ENCODE peak calls at places on chromosomes 13 and 19, in nine cellular contexts. N is Calu3, J is esophagus squamous epithelium, E is IMR-90, A is dorsolateral prefrontal cortex, K is uterus, P is PC-3, W is cardiac fibroblast, C is heart left ventricle. U is an unnamed sample.

GRCh38 chr19:23913931-23914330 is 755 bp upstream of the ZNF726 start:
- DNase-seq in K (no peak), E (no peak), P (no peak), W (no peak), A (no peak), C (no peak), J (no peak), N (no peak), U (no peak)

GRCh38 chr13:113298001-113298945 is 1.2 kb downstream of the LAMP1 start:
- DNase-seq in W (peak), N (no peak), E (no peak), A (no peak), P (peak), J (no peak), C (no peak), K (no peak), U (no peak)

GRCh38 chr13:28022848-28023518 is 34.5 kb upstream of the URAD start:
- DNase-seq in W (peak), K (no peak), C (no peak), N (no peak), P (no peak), A (no peak), E (peak), J (no peak), U (peak)

GRCh38 chr13:74683411-74683810 is 549.2 kb upstream of the KLF12 start:
- DNase-seq in J (no peak), P (peak), N (no peak), C (no peak), W (peak), K (no peak), A (no peak), E (no peak), U (no peak)

GRCh38 chr13:66036024-66036614 is 1194.0 kb downstream of the PCDH9 start:
- DNase-seq in W (peak), E (peak), P (no peak), N (no peak), K (no peak), C (no peak), A (no peak), J (no peak), U (no peak)

GRCh38 chr19:13104848-13105646 is 2.4 kb upstream of the LYL1 start:
- DNase-seq in K (peak), P (no peak), A (no peak), N (no peak), W (no peak), C (no peak), J (no peak), E (no peak), U (no peak)

GRCh38 chr19:4636151-4636717 is 3.1 kb upstream of the TNFAIP8L1 start:
- DNase-seq in K (no peak), A (no peak), W (peak), C (peak), E (peak), N (peak), J (no peak), P (peak), U (peak)

GRCh38 chr19:28960986-28961705 is 251.8 kb downstream of the UQCRFS1 start:
- DNase-seq in K (no peak), N (peak), P (no peak), J (no peak), A (no peak), E (peak), W (peak), C (no peak), U (no peak)

GRCh38 chr13:109869312-109870237 is 83.2 kb upstream of the IRS2 start:
- DNase-seq in C (peak), A (peak), K (peak), W (peak), N (no peak), J (no peak), P (no peak), E (peak), U (no peak)

GRCh38 chr13:107866007-107866665 is 349.2 kb downstream of the LIG4 start:
- DNase-seq in A (peak), W (peak), E (peak), P (peak), C (no peak), J (no peak), K (no peak), N (peak), U (peak)

GRCh38 chr13:41905600-41906254 is 55.2 kb downstream of the VWA8 start:
- DNase-seq in A (no peak), P (peak), J (no peak), N (no peak), E (peak), C (no peak), W (peak), K (no peak), U (no peak)

GRCh38 chr19:4365341-4365740 is 22.0 kb downstream of the MPND start:
- DNase-seq in C (no peak), P (no peak), J (no peak), A (no peak), N (no peak), K (no peak), W (no peak), E (no peak), U (no peak)

GRCh38 chr19:49193822-49194394 is 36.3 kb downstream of the TRPM4 start:
- DNase-seq in W (no peak), E (no peak), J (no peak), K (no peak), N (no peak), P (no peak), C (no peak), A (no peak), U (no peak)

GRCh38 chr13:21256351-21256761 is 79.9 kb downstream of the MRPL57 start:
- DNase-seq in P (no peak), N (no peak), E (no peak), A (no peak), J (no peak), K (no peak), W (no peak), C (no peak), U (no peak)

GRCh38 chr13:92074658-92075057 is 676.2 kb downstream of the GPC5 start:
- DNase-seq in P (peak), A (no peak), W (peak), N (no peak), E (no peak), C (no peak), K (no peak), J (no peak), U (no peak)

GRCh38 chr13:25819856-25820530 is 231.8 kb downstream of the SHISA2 start:
- DNase-seq in W (no peak), E (no peak), P (no peak), N (no peak), K (no peak), J (no peak), A (no peak), C (no peak), U (no peak)

GRCh38 chr19:45443462-45444317 is 20.0 kb upstream of the ERCC1 start:
- DNase-seq in P (peak), A (peak), N (peak), E (peak), K (peak), C (peak), W (peak), J (no peak), U (peak)

GRCh38 chr13:59111711-59112110 is 1052.0 kb downstream of the DIAPH3 start:
- DNase-seq in C (no peak), P (no peak), N (no peak), E (peak), J (no peak), W (peak), K (no peak), A (no peak), U (no peak)

GRCh38 chr19:35062942-35063341 is 21.4 kb downstream of the HPN start:
- DNase-seq in J (no peak), W (no peak), P (no peak), N (no peak), K (no peak), E (no peak), A (no peak), C (no peak), U (no peak)
- TF ChIP-seq CTCF in J (no peak), W (no peak), P (no peak), N (no peak), K (no peak), E (no peak), A (no peak), C (no peak), U (no peak)

GRCh38 chr19:5967994-5968430 is 9.9 kb downstream of the RANBP3 start:
- DNase-seq in E (peak), K (peak), C (peak), W (peak), P (peak), A (peak), N (peak), J (no peak), U (peak)

GRCh38 chr19:5966941-5967340 is 11.0 kb downstream of the RANBP3 start:
- DNase-seq in K (no peak), E (no peak), J (no peak), N (no peak), A (no peak), W (no peak), C (peak), P (no peak), U (no peak)

GRCh38 chr19:5968431-5969373 is 9.2 kb downstream of the RANBP3 start:
- DNase-seq in A (no peak), J (no peak), E (no peak), K (no peak), C (peak), N (no peak), W (no peak), P (no peak), U (no peak)

GRCh38 chr19:5966215-5966614 is 11.7 kb downstream of the RANBP3 start:
- DNase-seq in C (peak), K (peak), A (no peak), E (peak), P (no peak), N (no peak), J (no peak), W (peak), U (no peak)

DNA sequence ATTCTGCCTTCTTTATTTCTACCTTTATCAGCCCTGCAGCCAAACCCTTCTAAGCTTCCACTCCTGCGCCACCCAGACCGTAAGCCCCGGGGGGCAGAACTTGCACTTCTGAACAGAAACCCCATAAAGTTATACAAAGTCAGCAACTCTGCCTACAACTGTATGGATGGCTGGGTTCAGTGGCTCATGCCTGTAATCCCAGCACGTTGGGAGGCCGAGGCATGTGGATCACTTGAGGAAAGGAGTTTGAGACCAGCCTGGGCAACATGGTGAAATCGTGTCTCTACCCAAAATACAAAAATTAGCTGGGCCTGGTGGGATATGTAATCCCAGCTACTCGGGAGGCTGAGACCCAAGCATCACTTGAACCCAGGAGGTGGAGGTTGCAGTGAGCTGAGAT is 10.4 kb downstream of the RANBP3 start:
- DNase-seq in K (no peak), W (no peak), A (no peak), J (no peak), E (no peak), P (no peak), N (no peak), C (peak), U (no peak)
- TF ChIP-seq CTCF in K (no peak), W (no peak), A (no peak), J (no peak), E (no peak), P (no peak), N (no peak), C (no peak), U (no peak)

GRCh38 chr19:30227661-30228112 is 144.5 kb upstream of the ZNF536 start:
- DNase-seq in N (peak), K (no peak), P (peak), C (peak), J (no peak), A (peak), E (peak), W (peak), U (peak)
- TF ChIP-seq CTCF in N (no peak), K (peak), P (peak), C (peak), J (peak), A (peak), E (peak), W (peak), U (peak)

DNA sequence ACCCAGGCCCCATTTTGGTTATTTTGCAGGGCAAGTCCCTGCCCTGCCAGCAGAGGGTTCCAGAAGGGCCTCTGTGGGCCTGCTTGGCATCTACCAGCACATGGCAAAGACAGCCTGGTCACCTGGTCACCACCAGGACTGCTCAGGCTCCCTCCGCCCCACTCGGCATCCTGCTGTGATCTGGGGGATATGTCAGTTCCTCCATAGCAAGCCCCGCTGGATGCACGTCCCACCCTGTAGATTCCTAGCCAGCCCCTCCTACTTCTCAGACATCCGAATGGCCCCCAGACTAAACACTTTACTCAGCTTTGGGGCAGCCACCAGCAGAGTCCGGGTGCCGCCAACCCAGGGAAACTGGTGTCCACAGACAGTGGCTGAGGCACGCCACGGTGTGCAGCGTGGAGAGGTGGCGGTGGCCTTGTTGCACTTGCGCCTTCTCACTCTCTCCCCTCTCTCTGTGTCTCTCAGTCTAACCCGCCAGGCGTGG is 31.8 kb upstream of the USE1 start:
- DNase-seq in E (no peak), A (no peak), J (no peak), W (no peak), C (no peak), N (no peak), P (no peak), K (no peak), U (no peak)
- TF ChIP-seq CTCF in E (no peak), A (no peak), J (no peak), W (no peak), C (no peak), N (no peak), P (no peak), K (no peak), U (no peak)

DNA sequence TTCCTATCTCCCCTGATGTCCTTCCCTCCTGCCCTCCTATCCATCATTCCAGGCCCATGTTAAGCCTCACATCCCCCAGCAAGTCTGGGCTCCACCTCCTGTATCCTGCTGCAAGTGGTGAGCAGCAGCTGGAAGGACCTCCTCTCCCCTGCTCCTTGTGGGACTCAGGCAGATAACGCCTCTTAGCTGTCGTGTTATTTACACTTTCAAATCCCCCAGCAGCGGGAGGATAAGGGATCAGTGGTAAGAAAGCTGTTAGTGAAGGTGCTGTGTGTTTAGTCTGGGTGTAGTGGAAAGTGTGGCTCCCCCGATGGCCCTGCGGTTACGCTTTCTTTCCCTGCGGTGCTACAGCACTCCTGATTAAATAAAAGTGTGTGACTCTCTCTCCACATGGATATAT is 211.9 kb downstream of the ZNF536 start:
- DNase-seq in E (no peak), N (no peak), P (no peak), J (no peak), W (no peak), K (no peak), C (no peak), A (no peak), U (no peak)
- TF ChIP-seq CTCF in E (no peak), N (no peak), P (no peak), J (no peak), W (no peak), K (no peak), C (no peak), A (no peak), U (no peak)